ENCODE peak calls at places on chromosome 7, in seven cellular contexts. Q, M, F, B, S, R and O are unnamed samples.

GRCh38 chr7:89623018-89623672 is 531.1 kb upstream of the STEAP1 start:
- DNase-seq in F (peak; percentile 30), M (no peak), R (peak; percentile 54), B (no peak), Q (peak; percentile 65), S (no peak), O (peak; percentile 4)

GRCh38 chr7:104395162-104395561 is 66.8 kb downstream of the LHFPL3 start:
- DNase-seq in M (no peak), S (no peak), B (no peak), Q (no peak), F (no peak), R (no peak), O (no peak)

GRCh38 chr7:130902755-130903357 is 168.8 kb upstream of the KLF14 start:
- DNase-seq in Q (no peak), M (no peak), R (no peak), F (no peak), B (no peak), S (no peak), O (no peak)

GRCh38 chr7:327305-327931 is 37.4 kb downstream of the FOXL3 start:
- DNase-seq in F (no peak), S (no peak), M (no peak), Q (no peak), R (no peak), B (peak; percentile 87), O (no peak)

GRCh38 chr7:131076711-131077170 is 250.9 kb upstream of the MKLN1 start:
- DNase-seq in F (peak; percentile 66), B (no peak), Q (peak; percentile 70), M (no peak), R (peak; percentile 31), S (no peak), O (peak; percentile 14)

GRCh38 chr7:154743211-154743610 is 259.7 kb downstream of the PAXIP1 start:
- DNase-seq in M (no peak), R (no peak), S (no peak), F (no peak), B (no peak), Q (no peak), O (no peak)

GRCh38 chr7:121938429-121938996 is 65.6 kb downstream of the PTPRZ1 start:
- DNase-seq in S (no peak), R (no peak), Q (no peak), B (no peak), F (no peak), M (peak; percentile 83), O (no peak)

GRCh38 chr7:108149119-108149518 is 19.0 kb upstream of the LAMB4 start:
- DNase-seq in M (no peak), R (no peak), F (no peak), S (no peak), Q (no peak), B (no peak), O (no peak)

GRCh38 chr7:7274782-7275181 is 92.4 kb downstream of the C1GALT1 start:
- DNase-seq in Q (peak; percentile 70), F (peak; percentile 57), S (no peak), R (peak; percentile 5), M (no peak), B (no peak), O (peak; percentile 24)

GRCh38 chr7:93044147-93044810 is 73.5 kb downstream of the SAMD9 start:
- DNase-seq in B (no peak), R (peak; percentile 14), S (no peak), Q (peak; percentile 81), M (no peak), F (peak; percentile 45), O (peak; percentile 35)

GRCh38 chr7:155456772-155457543 is 971 bp upstream of the EN2 start:
- DNase-seq in Q (peak; percentile 80), S (no peak), R (peak; percentile 67), F (peak; percentile 45), B (no peak), M (no peak), O (no peak)

GRCh38 chr7:139739863-139740597 is 37.8 kb downstream of the HIPK2 start:
- DNase-seq in Q (no peak), M (no peak), B (no peak), S (no peak), R (no peak), F (no peak), O (no peak)

GRCh38 chr7:84249651-84250050 is 55.1 kb upstream of the SEMA3A start:
- DNase-seq in R (no peak), M (no peak), Q (no peak), F (no peak), S (no peak), B (no peak), O (no peak)

GRCh38 chr7:98204670-98205069 is 6.6 kb upstream of the BHLHA15 start:
- DNase-seq in R (no peak), Q (no peak), M (no peak), S (peak; percentile 13), F (no peak), B (no peak), O (no peak)

GRCh38 chr7:101818699-101819071 is 1.3 kb downstream of the CUX1 start:
- DNase-seq in M (no peak), R (peak; percentile 12), B (no peak), Q (no peak), F (peak; percentile 31), S (no peak), O (no peak)

GRCh38 chr7:82599910-82600309 is 156.3 kb upstream of the CACNA2D1 start:
- DNase-seq in Q (no peak), M (no peak), S (no peak), F (no peak), B (no peak), R (no peak), O (no peak)

GRCh38 chr7:122303971-122304603 is 463 bp downstream of the FEZF1 start:
- DNase-seq in B (peak; percentile 84), F (no peak), M (no peak), Q (no peak), S (no peak), R (no peak), O (no peak)

GRCh38 chr7:48389977-48390376 is 218.7 kb downstream of the ABCA13 start:
- DNase-seq in F (peak; percentile 10), B (no peak), R (peak; percentile 1), S (no peak), Q (peak; percentile 51), M (no peak), O (no peak)

GRCh38 chr7:37694208-37695080 is 10.9 kb downstream of the GPR141 start:
- DNase-seq in B (no peak), F (no peak), S (no peak), M (no peak), R (no peak), Q (no peak), O (no peak)

GRCh38 chr7:22860784-22861482 is 38.3 kb upstream of the TOMM7 start:
- DNase-seq in Q (no peak), R (peak; percentile 50), F (peak; percentile 38), S (no peak), B (no peak), M (no peak), O (no peak)

GRCh38 chr7:77736991-77737390 is 40.7 kb downstream of the RSBN1L start:
- DNase-seq in M (no peak), S (no peak), Q (no peak), B (no peak), F (no peak), R (no peak), O (no peak)

GRCh38 chr7:151551820-151552219 is 32.1 kb upstream of the RHEB start:
- DNase-seq in S (no peak), R (no peak), Q (no peak), B (no peak), F (peak; percentile 9), M (no peak), O (no peak)

GRCh38 chr7:157464971-157465481 is 128.2 kb downstream of the DNAJB6 start:
- DNase-seq in B (no peak), F (no peak), M (no peak), Q (no peak), S (no peak), R (no peak), O (no peak)

GRCh38 chr7:30888783-30889182 is 22.9 kb upstream of the AQP1 start:
- DNase-seq in S (no peak), Q (peak; percentile 95), M (no peak), F (peak; percentile 87), R (peak; percentile 85), B (no peak), O (peak; percentile 83)

GRCh38 chr7:130560972-130561371 is 69.1 kb downstream of the MEST start:
- DNase-seq in B (no peak), R (peak; percentile 56), F (peak; percentile 28), M (peak; percentile 1), Q (peak; percentile 45), S (no peak), O (peak; percentile 50)

GRCh38 chr7:131231381-131232220 is 96.1 kb upstream of the MKLN1 start:
- DNase-seq in F (peak; percentile 71), Q (peak; percentile 44), B (no peak), R (peak; percentile 70), M (no peak), S (no peak), O (peak; percentile 4)

GRCh38 chr7:22361795-22362194 is 4.8 kb upstream of the RAPGEF5 start:
- DNase-seq in R (peak; percentile 5), B (no peak), S (no peak), F (no peak), M (no peak), Q (peak; percentile 5), O (no peak)

GRCh38 chr7:98628916-98629525 is 11.9 kb downstream of the NPTX2 start:
- DNase-seq in B (no peak), M (no peak), S (no peak), F (no peak), Q (peak; percentile 7), R (no peak), O (no peak)

GRCh38 chr7:76063525-76063924 is 15.6 kb downstream of the MDH2 start:
- DNase-seq in R (no peak), B (no peak), F (no peak), Q (peak; percentile 28), S (peak; percentile 45), M (no peak), O (no peak)

GRCh38 chr7:101555921-101556275 is 73.2 kb downstream of the MYL10 start:
- DNase-seq in B (peak; percentile 37), Q (no peak), M (no peak), F (no peak), S (peak; percentile 6), R (no peak), O (no peak)

GRCh38 chr7:12549106-12549505 is 21.4 kb upstream of the SCIN start:
- DNase-seq in F (peak; percentile 18), Q (peak; percentile 59), M (no peak), R (no peak), B (no peak), S (no peak), O (peak; percentile 27)

GRCh38 chr7:39463252-39463651 is 103.0 kb upstream of the YAE1 start:
- DNase-seq in B (no peak), S (no peak), F (no peak), M (no peak), R (no peak), Q (no peak), O (no peak)

GRCh38 chr7:135744938-135745701 is 3.5 kb downstream of the FAM180A start:
- DNase-seq in S (no peak), B (no peak), F (peak; percentile 82), M (no peak), R (peak; percentile 67), Q (peak; percentile 96), O (peak; percentile 86)